ENCODE peak calls at places on chromosome 13, in ten cellular contexts. P, X, E, T, W, S, J, C, V and F are unnamed samples.

GRCh38 chr13:98557934-98558630 is 18.8 kb downstream of the STK24 start:
- DNase-seq in P (peak), X (no peak), E (no peak), T (no peak), W (peak), S (no peak), J (no peak), C (peak), V (no peak), F (peak)

GRCh38 chr13:27635256-27635655 is 13.6 kb downstream of the POLR1D start:
- DNase-seq in P (no peak), X (no peak), E (no peak), T (no peak), W (peak), S (no peak), J (no peak), C (no peak), V (no peak), F (no peak)

GRCh38 chr13:27549406-27549981 is 70.8 kb downstream of the LNX2 start:
- DNase-seq in P (peak), X (no peak), E (no peak), T (no peak), W (no peak), S (peak), J (peak), C (no peak), V (no peak), F (no peak)

GRCh38 chr13:44573071-44573470 is 3.1 kb downstream of the TSC22D1 start:
- DNase-seq in P (no peak), X (no peak), E (no peak), T (no peak), W (no peak), S (no peak), J (no peak), C (no peak), V (no peak), F (no peak)

GRCh38 chr13:102903659-102904407 is 58.0 kb downstream of the ERCC5 start:
- DNase-seq in P (peak), X (peak), E (no peak), T (peak), W (peak), S (no peak), J (no peak), C (peak), V (no peak), F (peak)

GRCh38 chr13:106569233-106570095 is 1.5 kb upstream of the ARGLU1 start:
- DNase-seq in P (no peak), X (no peak), E (no peak), T (no peak), W (no peak), S (no peak), J (no peak), C (no peak), V (no peak), F (no peak)

GRCh38 chr13:38993381-38993780 is 2.8 kb upstream of the STOML3 start:
- DNase-seq in P (no peak), X (no peak), E (no peak), T (no peak), W (no peak), S (no peak), J (no peak), C (no peak), V (no peak), F (no peak)

GRCh38 chr13:69970521-69970920 is 137.1 kb upstream of the ATXN8OS start:
- DNase-seq in P (no peak), X (no peak), E (no peak), T (no peak), W (peak), S (no peak), J (peak), C (no peak), V (no peak), F (no peak)

GRCh38 chr13:45770886-45771285 is 68.8 kb downstream of the CBY2 start:
- DNase-seq in P (no peak), X (no peak), E (no peak), T (no peak), W (no peak), S (no peak), J (no peak), C (no peak), V (no peak), F (no peak)

GRCh38 chr13:26133286-26133685 is 81.5 kb upstream of the SHISA2 start:
- DNase-seq in P (peak), X (no peak), E (no peak), T (no peak), W (no peak), S (no peak), J (no peak), C (no peak), V (no peak), F (no peak)

GRCh38 chr13:25744176-25744575 is 307.6 kb downstream of the SHISA2 start:
- DNase-seq in P (no peak), X (no peak), E (no peak), T (no peak), W (no peak), S (no peak), J (no peak), C (no peak), V (no peak), F (no peak)

GRCh38 chr13:48398450-48399095 is 14.3 kb downstream of the LPAR6 start:
- DNase-seq in P (peak), X (no peak), E (no peak), T (no peak), W (no peak), S (no peak), J (no peak), C (peak), V (no peak), F (no peak)

GRCh38 chr13:97600438-97601080 is 166.6 kb downstream of the RAP2A start:
- DNase-seq in P (peak), X (no peak), E (peak), T (no peak), W (no peak), S (no peak), J (peak), C (peak), V (no peak), F (peak)

GRCh38 chr13:48582086-48582485 is 49.2 kb upstream of the RCBTB2 start:
- DNase-seq in P (no peak), X (no peak), E (no peak), T (no peak), W (no peak), S (no peak), J (no peak), C (no peak), V (no peak), F (no peak)

GRCh38 chr13:101390461-101390860 is 25.8 kb downstream of the NALCN start:
- DNase-seq in P (peak), X (no peak), E (peak), T (no peak), W (peak), S (no peak), J (no peak), C (peak), V (no peak), F (peak)

GRCh38 chr13:75876371-75877050 is 240.4 kb downstream of the LMO7 start:
- DNase-seq in P (peak), X (peak), E (peak), T (peak), W (peak), S (peak), J (no peak), C (peak), V (peak), F (peak)

GRCh38 chr13:29498426-29499040 is 97.0 kb downstream of the SLC7A1 start:
- DNase-seq in P (no peak), X (no peak), E (no peak), T (no peak), W (no peak), S (no peak), J (no peak), C (no peak), V (no peak), F (no peak)

GRCh38 chr13:42899266-42899665 is 92.8 kb downstream of the EPSTI1 start:
- DNase-seq in P (no peak), X (no peak), E (peak), T (no peak), W (no peak), S (no peak), J (no peak), C (no peak), V (no peak), F (no peak)

GRCh38 chr13:108897955-108898354 is 268.5 kb downstream of the MYO16 start:
- DNase-seq in P (peak), X (no peak), E (no peak), T (no peak), W (peak), S (no peak), J (no peak), C (peak), V (no peak), F (peak)

GRCh38 chr13:108326318-108326717 is 56.8 kb downstream of the TNFSF13B start:
- DNase-seq in P (no peak), X (no peak), E (no peak), T (no peak), W (peak), S (no peak), J (no peak), C (no peak), V (no peak), F (no peak)

GRCh38 chr13:109575821-109576220 is 210.6 kb downstream of the IRS2 start:
- DNase-seq in P (no peak), X (no peak), E (no peak), T (no peak), W (no peak), S (no peak), J (no peak), C (no peak), V (no peak), F (no peak)

GRCh38 chr13:107202371-107203023 is 634.6 kb upstream of the ARGLU1 start:
- DNase-seq in P (peak), X (no peak), E (no peak), T (no peak), W (no peak), S (no peak), J (peak), C (peak), V (peak), F (no peak)

GRCh38 chr13:94825507-94825906 is 113.2 kb upstream of the SOX21 start:
- DNase-seq in P (peak), X (no peak), E (no peak), T (no peak), W (no peak), S (peak), J (no peak), C (no peak), V (peak), F (no peak)

GRCh38 chr13:105336706-105337582 is 1198.5 kb downstream of the EFNB2 start:
- DNase-seq in P (peak), X (no peak), E (no peak), T (peak), W (no peak), S (no peak), J (no peak), C (no peak), V (no peak), F (no peak)

GRCh38 chr13:94323746-94324408 is 155.6 kb downstream of the DCT start:
- DNase-seq in P (no peak), X (no peak), E (no peak), T (no peak), W (peak), S (peak), J (no peak), C (no peak), V (no peak), F (no peak)

GRCh38 chr13:96020155-96020575 is 33.0 kb downstream of the UGGT2 start:
- DNase-seq in P (peak), X (peak), E (peak), T (peak), W (peak), S (peak), J (peak), C (peak), V (peak), F (peak)

GRCh38 chr13:38180670-38181069 is 169.0 kb upstream of the UFM1 start:
- DNase-seq in P (no peak), X (no peak), E (no peak), T (no peak), W (no peak), S (no peak), J (no peak), C (peak), V (no peak), F (no peak)

GRCh38 chr13:21014666-21015170 is 46.7 kb downstream of the LATS2 start:
- DNase-seq in P (peak), X (no peak), E (peak), T (peak), W (no peak), S (peak), J (no peak), C (peak), V (peak), F (peak)

GRCh38 chr13:93325303-93326297 is 99.0 kb downstream of the GPC6 start:
- DNase-seq in P (no peak), X (no peak), E (no peak), T (no peak), W (no peak), S (no peak), J (no peak), C (no peak), V (no peak), F (no peak)

GRCh38 chr13:52156724-52157251 is 2.6 kb downstream of the NEK3 start:
- DNase-seq in P (peak), X (no peak), E (no peak), T (no peak), W (no peak), S (no peak), J (no peak), C (no peak), V (no peak), F (peak)

GRCh38 chr13:71624641-71625040 is 242.4 kb downstream of the DACH1 start:
- DNase-seq in P (no peak), X (no peak), E (no peak), T (no peak), W (no peak), S (no peak), J (no peak), C (no peak), V (no peak), F (no peak)

GRCh38 chr13:30481241-30481760 is 15.6 kb upstream of the HMGB1 start:
- DNase-seq in P (no peak), X (no peak), E (no peak), T (no peak), W (no peak), S (no peak), J (no peak), C (no peak), V (no peak), F (no peak)

GRCh38 chr13:78499802-78500201 is 103.5 kb downstream of the POU4F1 start:
- DNase-seq in P (no peak), X (no peak), E (no peak), T (no peak), W (no peak), S (no peak), J (no peak), C (no peak), V (no peak), F (no peak)

GRCh38 chr13:111458001-111458531 is 137.6 kb downstream of the TEX29 start:
- DNase-seq in P (no peak), X (no peak), E (no peak), T (no peak), W (no peak), S (no peak), J (no peak), C (no peak), V (no peak), F (no peak)

GRCh38 chr13:39405596-39405995 is 197.4 kb downstream of the LHFPL6 start:
- DNase-seq in P (no peak), X (no peak), E (no peak), T (no peak), W (no peak), S (no peak), J (no peak), C (no peak), V (no peak), F (no peak)

GRCh38 chr13:39888865-39889810 is 233.7 kb downstream of the COG6 start:
- DNase-seq in P (peak), X (no peak), E (no peak), T (no peak), W (no peak), S (no peak), J (no peak), C (peak), V (no peak), F (peak)